ENCODE peak calls at places on chromosome 19, in seven cellular contexts. B is MCF 10A, E is HFF-Myc, R is tibial nerve, M is neural progenitor cell, Q is RWPE2, N is activated T-helper 1 cell treated with Interleukin-2 at 50 U/mL for 16 hours. A is an unnamed sample.

GRCh38 chr19:45250216-45250831 is 747 bp upstream of the MARK4 start:
- DNase-seq in B (no peak), E (no peak), N (no peak), M (peak), R (no peak), Q (no peak), A (no peak)

GRCh38 chr19:30209617-30210600 is 162.3 kb upstream of the ZNF536 start:
- DNase-seq in R (no peak), B (no peak), M (no peak), Q (no peak), E (no peak), N (no peak), A (no peak)

GRCh38 chr19:45152504-45153338 is 8.1 kb downstream of the NKPD1 start:
- DNase-seq in M (peak), N (peak), B (no peak), R (no peak), E (no peak), Q (no peak), A (peak)

GRCh38 chr19:10662384-10663251 is 8.5 kb downstream of the ILF3 start:
- DNase-seq in E (no peak), B (no peak), M (no peak), R (no peak), Q (no peak), N (no peak), A (no peak)

GRCh38 chr19:51873097-51873496 is 14.7 kb downstream of the ZNF577 start:
- DNase-seq in M (no peak), R (no peak), Q (no peak), B (no peak), E (no peak), N (no peak), A (no peak)

GRCh38 chr19:35963514-35963913 is 27.3 kb downstream of the LRFN3 start:
- DNase-seq in R (no peak), M (peak), E (peak), N (no peak), B (peak), Q (no peak), A (no peak)

GRCh38 chr19:28793391-28794168 is 419.4 kb downstream of the UQCRFS1 start:
- DNase-seq in E (no peak), M (peak), Q (no peak), N (no peak), R (no peak), B (no peak), A (no peak)

GRCh38 chr19:28294395-28294794 is 918.6 kb downstream of the UQCRFS1 start:
- DNase-seq in Q (no peak), E (peak), N (no peak), M (no peak), R (no peak), B (no peak), A (no peak)

GRCh38 chr19:35577918-35578317 is 8.1 kb upstream of the PMIS2 start:
- DNase-seq in B (no peak), E (no peak), R (no peak), N (no peak), Q (no peak), M (no peak), A (no peak)

GRCh38 chr19:13262450-13262849 is 112.2 kb downstream of the IER2 start:
- DNase-seq in N (no peak), Q (no peak), R (no peak), E (peak), M (peak), B (peak), A (no peak)

GRCh38 chr19:14954071-14954655 is 12.9 kb downstream of the OR7C2 start:
- DNase-seq in N (no peak), M (no peak), B (no peak), R (no peak), Q (peak), E (no peak), A (no peak)

GRCh38 chr19:54188224-54188871 is 1.0 kb downstream of the MBOAT7 start:
- DNase-seq in E (no peak), Q (no peak), R (no peak), B (peak), N (peak), M (peak), A (peak)

GRCh38 chr19:3137139-3137538 is 1.3 kb downstream of the GNA15 start:
- DNase-seq in Q (no peak), M (no peak), B (no peak), E (no peak), N (no peak), R (no peak), A (no peak)

GRCh38 chr19:49574206-49574755 is 6.1 kb downstream of the NOSIP start:
- DNase-seq in E (no peak), Q (no peak), M (no peak), R (no peak), B (no peak), N (no peak), A (no peak)

GRCh38 chr19:52070496-52070895 is 21.9 kb upstream of the ZNF432 start:
- DNase-seq in M (no peak), E (no peak), N (no peak), B (no peak), Q (no peak), R (no peak), A (no peak)

GRCh38 chr19:44280916-44281315 is 21.2 kb downstream of the ZNF233 start:
- DNase-seq in Q (no peak), M (no peak), E (no peak), R (no peak), N (no peak), B (no peak), A (no peak)

GRCh38 chr19:19459707-19460251 is 54.3 kb downstream of the GATAD2A start:
- DNase-seq in B (peak), Q (no peak), E (no peak), N (peak), R (no peak), M (no peak), A (peak)

GRCh38 chr19:22945560-22945959 is 57.4 kb downstream of the ZNF728 start:
- DNase-seq in E (no peak), Q (no peak), M (peak), B (peak), R (no peak), N (no peak), A (no peak)

GRCh38 chr19:57421037-57421436 is 10.1 kb downstream of the ZNF17 start:
- DNase-seq in R (no peak), E (no peak), Q (no peak), M (no peak), B (no peak), N (no peak), A (no peak)

GRCh38 chr19:47310819-47311218 is 1.2 kb downstream of the C5AR1 start:
- DNase-seq in E (no peak), M (no peak), N (no peak), R (no peak), Q (peak), B (peak), A (no peak)

GRCh38 chr19:13834308-13834790 is 39.1 kb downstream of the ZSWIM4 start:
- DNase-seq in M (no peak), N (no peak), E (no peak), Q (no peak), B (peak), R (no peak), A (no peak)

GRCh38 chr19:18637644-18638630 is 1.1 kb downstream of the KLHL26 start:
- DNase-seq in R (no peak), E (no peak), M (no peak), N (no peak), B (peak), Q (no peak), A (no peak)

GRCh38 chr19:39335168-39335567 is 675 bp downstream of the GMFG start:
- DNase-seq in B (no peak), E (no peak), N (no peak), R (no peak), Q (no peak), M (no peak), A (no peak)

GRCh38 chr19:2561221-2561620 is 85.3 kb downstream of the GADD45B start:
- DNase-seq in Q (no peak), N (no peak), M (no peak), E (no peak), B (no peak), R (no peak), A (no peak)

GRCh38 chr19:28482221-28482620 is 730.7 kb downstream of the UQCRFS1 start:
- DNase-seq in B (no peak), E (no peak), Q (peak), M (no peak), N (no peak), R (no peak), A (no peak)

GRCh38 chr19:30450101-30450500 is 77.9 kb downstream of the ZNF536 start:
- DNase-seq in R (no peak), M (peak), B (no peak), N (no peak), Q (no peak), E (no peak), A (no peak)

A was measured in activated T-helper 9 cell treated with anti-CD3 and anti-CD28 coated beads, Interleukin-2, amount 50 U/mL, for 16 hours.